ENCODE peak calls at places on chromosomes 12 and 14, in four cellular contexts. One of them, this sample, is unnamed.

GRCh38 chr14:91171291-91171690 is 57.4 kb downstream of the DGLUCY start:
- DNase-seq in fibroblast of mammary gland: no peak
- DNase-seq in pancreas: no peak
- DNase-seq in posterior vena cava: no peak
- DNase-seq in this sample: no peak

GRCh38 chr12:60059180-60059579 is 463.4 kb downstream of the SLC16A7 start:
- DNase-seq in fibroblast of mammary gland: peak; percentile 6
- DNase-seq in posterior vena cava: no peak
- DNase-seq in pancreas: no peak
- DNase-seq in this sample: no peak

GRCh38 chr12:41225179-41225578 is 37.1 kb downstream of the PDZRN4 start:
- DNase-seq in fibroblast of mammary gland: no peak
- DNase-seq in posterior vena cava: no peak
- DNase-seq in pancreas: no peak
- DNase-seq in this sample: no peak

GRCh38 chr12:6605425-6606330 is 1.5 kb downstream of the CHD4 start:
- DNase-seq in fibroblast of mammary gland: peak; percentile 43
- DNase-seq in posterior vena cava: no peak
- DNase-seq in pancreas: no peak
- DNase-seq in this sample: peak; percentile 36

GRCh38 chr12:26018926-26019325 is 60.4 kb downstream of the RASSF8 start:
- DNase-seq in posterior vena cava: no peak
- DNase-seq in pancreas: no peak
- DNase-seq in fibroblast of mammary gland: peak; percentile 71
- DNase-seq in this sample: no peak

GRCh38 chr12:56629459-56630179 is 507 bp downstream of the BAZ2A start:
- DNase-seq in fibroblast of mammary gland: no peak
- DNase-seq in posterior vena cava: no peak
- DNase-seq in pancreas: no peak
- DNase-seq in this sample: no peak

GRCh38 chr14:80364274-80364673 is 153.0 kb upstream of the DIO2 start:
- DNase-seq in fibroblast of mammary gland: peak; percentile 54
- DNase-seq in pancreas: no peak
- DNase-seq in posterior vena cava: no peak
- DNase-seq in this sample: no peak

GRCh38 chr14:93090826-93091583 is 24.7 kb downstream of the ITPK1 start:
- DNase-seq in posterior vena cava: no peak
- DNase-seq in fibroblast of mammary gland: no peak
- DNase-seq in pancreas: no peak
- DNase-seq in this sample: peak; percentile 13

GRCh38 chr14:83217492-83217891 is 1683.8 kb upstream of the SEL1L start:
- DNase-seq in pancreas: no peak
- DNase-seq in fibroblast of mammary gland: peak; percentile 64
- DNase-seq in posterior vena cava: peak; percentile 81
- DNase-seq in this sample: no peak

GRCh38 chr12:106903241-106903950 is 52.3 kb upstream of the TMEM263 start:
- DNase-seq in posterior vena cava: peak; percentile 87
- DNase-seq in pancreas: peak; percentile 92
- DNase-seq in fibroblast of mammary gland: peak; percentile 36
- DNase-seq in this sample: peak; percentile 60

GRCh38 chr14:105328070-105328677 is 13.6 kb downstream of the PACS2 start:
- DNase-seq in posterior vena cava: no peak
- DNase-seq in fibroblast of mammary gland: no peak
- DNase-seq in pancreas: no peak
- DNase-seq in this sample: no peak

GRCh38 chr14:32978691-32979255 is 40.1 kb downstream of the NPAS3 start:
- DNase-seq in posterior vena cava: no peak
- DNase-seq in fibroblast of mammary gland: no peak
- DNase-seq in pancreas: no peak
- DNase-seq in this sample: no peak

GRCh38 chr14:38357557-38357956 is 101.7 kb upstream of the CLEC14A start:
- DNase-seq in posterior vena cava: no peak
- DNase-seq in pancreas: no peak
- DNase-seq in fibroblast of mammary gland: peak; percentile 88
- DNase-seq in this sample: no peak

GRCh38 chr14:77059276-77059934 is 30.9 kb upstream of the IRF2BPL start:
- DNase-seq in posterior vena cava: peak; percentile 88
- DNase-seq in fibroblast of mammary gland: peak; percentile 97
- DNase-seq in pancreas: no peak
- DNase-seq in this sample: no peak

GRCh38 chr12:95230313-95230712 is 12.7 kb downstream of the VEZT start:
- DNase-seq in pancreas: no peak
- DNase-seq in fibroblast of mammary gland: no peak
- DNase-seq in posterior vena cava: no peak
- DNase-seq in this sample: no peak

GRCh38 chr14:103031956-103032355 is 25.4 kb downstream of the CDC42BPB start:
- DNase-seq in fibroblast of mammary gland: no peak
- DNase-seq in posterior vena cava: no peak
- DNase-seq in pancreas: no peak
- DNase-seq in this sample: no peak

GRCh38 chr14:75634848-75635247 is 25.8 kb downstream of the ERG28 start:
- DNase-seq in fibroblast of mammary gland: no peak
- DNase-seq in posterior vena cava: no peak
- DNase-seq in pancreas: no peak
- DNase-seq in this sample: peak; percentile 21

GRCh38 chr12:53065975-53066593 is 13.1 kb downstream of the SPRYD3 start:
- DNase-seq in posterior vena cava: peak; percentile 96
- DNase-seq in pancreas: peak; percentile 87
- DNase-seq in fibroblast of mammary gland: peak; percentile 87
- DNase-seq in this sample: no peak

GRCh38 chr12:97984951-97985350 is 522.3 kb downstream of the RMST start:
- DNase-seq in posterior vena cava: no peak
- DNase-seq in pancreas: no peak
- DNase-seq in fibroblast of mammary gland: no peak
- DNase-seq in this sample: peak; percentile 24

This sample was measured in prostate gland.